ENCODE peak calls at places on chromosome 3, in ten cellular contexts. N is activated CD8-positive, alpha-beta memory T cell treated with anti-CD3 and anti-CD28 coated beads, Interleukin-2, amount 50 U/mL, for 4 hours; H is LoVo; X is caudate nucleus; E is lower leg skin; O is astrocyte of the spinal cord; I is A549; V is lower lobe of right lung; P is M059J; S is activated T-helper 1 cell treated with Interleukin-2 at 50 U/mL for 16 hours. W is an unnamed sample.

GRCh38 chr3:71395470-71395869 is 188.1 kb downstream of the FOXP1 start:
- DNase-seq in N (no peak), H (no peak), X (no peak), E (no peak), O (no peak), I (no peak), V (no peak), P (no peak), S (no peak), W (no peak)

GRCh38 chr3:188472331-188472730 is 318.4 kb downstream of the LPP start:
- DNase-seq in N (no peak), H (no peak), X (no peak), E (no peak), O (peak), I (no peak), V (no peak), P (peak), S (no peak), W (peak)

GRCh38 chr3:177979684-177980083 is 556.6 kb upstream of the KCNMB2 start:
- DNase-seq in N (no peak), H (no peak), X (no peak), E (no peak), O (no peak), I (no peak), V (no peak), P (no peak), S (no peak), W (peak)

GRCh38 chr3:96863129-96863740 is 48.8 kb downstream of the EPHA6 start:
- DNase-seq in N (no peak), H (peak), X (no peak), E (no peak), O (peak), I (no peak), V (no peak), P (peak), S (no peak), W (peak)

GRCh38 chr3:112097378-112097777 is 11.2 kb downstream of the C3orf52 start:
- DNase-seq in N (no peak), H (peak), X (no peak), E (peak), O (peak), I (peak), V (no peak), P (peak), S (no peak), W (peak)

GRCh38 chr3:79056498-79056897 is 711.3 kb downstream of the ROBO1 start:
- DNase-seq in N (no peak), H (no peak), X (no peak), E (no peak), O (no peak), I (no peak), V (no peak), P (no peak), S (no peak), W (no peak)

GRCh38 chr3:111851511-111851954 is 7.5 kb upstream of the PHLDB2 start:
- DNase-seq in N (no peak), H (no peak), X (no peak), E (no peak), O (peak), I (no peak), V (no peak), P (peak), S (no peak), W (peak)

GRCh38 chr3:194930439-194931204 is 244.9 kb downstream of the FAM43A start:
- DNase-seq in N (no peak), H (no peak), X (no peak), E (no peak), O (peak), I (no peak), V (no peak), P (peak), S (no peak), W (peak)

GRCh38 chr3:87298111-87298718 is 21.8 kb upstream of the POU1F1 start:
- DNase-seq in N (no peak), H (peak), X (no peak), E (no peak), O (peak), I (peak), V (no peak), P (peak), S (no peak), W (peak)

GRCh38 chr3:182451871-182452270 is 341.4 kb upstream of the ATP11B start:
- DNase-seq in N (no peak), H (no peak), X (no peak), E (no peak), O (no peak), I (no peak), V (no peak), P (no peak), S (no peak), W (no peak)

GRCh38 chr3:119302697-119303630 is 8.8 kb downstream of the ARHGAP31 start:
- DNase-seq in N (no peak), H (no peak), X (no peak), E (no peak), O (peak), I (no peak), V (no peak), P (peak), S (no peak), W (peak)

GRCh38 chr3:61821823-61822251 is 260.5 kb downstream of the PTPRG start:
- DNase-seq in N (no peak), H (no peak), X (no peak), E (no peak), O (peak), I (no peak), V (no peak), P (no peak), S (no peak), W (peak)

GRCh38 chr3:118974356-118975097 is 60.1 kb downstream of the IGSF11 start:
- DNase-seq in N (no peak), H (no peak), X (no peak), E (no peak), O (no peak), I (no peak), V (no peak), P (no peak), S (no peak), W (no peak)